ENCODE peak calls at places on chromosome 4, in nine cellular contexts. V, R, J, P, L, S, C, F and O are unnamed samples.

GRCh38 chr4:102610007-102610406 is 108.8 kb downstream of the NFKB1 start:
- DNase-seq in F (no peak), J (peak), C (no peak), P (peak), L (no peak), S (no peak), V (no peak), R (no peak), O (no peak)

GRCh38 chr4:288891-289290 is 16.4 kb downstream of the ZNF732 start:
- DNase-seq in F (no peak), J (no peak), P (peak), R (no peak), S (no peak), C (no peak), V (no peak), L (no peak), O (no peak)

GRCh38 chr4:151788021-151788420 is 27.2 kb upstream of the GATB start:
- DNase-seq in L (no peak), R (no peak), J (no peak), S (no peak), C (no peak), V (no peak), F (no peak), P (no peak), O (no peak)

GRCh38 chr4:182862166-182862875 is 54.9 kb downstream of the DCTD start:
- DNase-seq in F (no peak), C (no peak), L (no peak), V (no peak), P (no peak), S (no peak), J (no peak), R (no peak), O (no peak)

GRCh38 chr4:15755781-15756180 is 22.3 kb upstream of the CD38 start:
- DNase-seq in S (no peak), P (peak), V (no peak), C (no peak), F (no peak), J (no peak), R (no peak), L (no peak), O (no peak)

GRCh38 chr4:1232661-1233621 is 16.0 kb downstream of the CTBP1 start:
- DNase-seq in L (no peak), S (no peak), J (no peak), R (no peak), F (no peak), V (peak), C (peak), P (peak), O (peak)

GRCh38 chr4:113574636-113575103 is 186.9 kb downstream of the CAMK2D start:
- DNase-seq in R (no peak), P (peak), L (no peak), V (no peak), C (no peak), S (no peak), F (no peak), J (no peak), O (no peak)

GRCh38 chr4:166091914-166092510 is 219.0 kb downstream of the TLL1 start:
- DNase-seq in V (no peak), R (peak), C (no peak), L (no peak), F (no peak), J (peak), S (no peak), P (peak), O (no peak)

GRCh38 chr4:174096456-174096855 is 187.0 kb downstream of the FBXO8 start:
- DNase-seq in J (no peak), L (no peak), V (no peak), R (no peak), S (no peak), P (no peak), F (no peak), C (no peak), O (no peak)

GRCh38 chr4:68904786-68905185 is 46.8 kb downstream of the UGT2A3 start:
- DNase-seq in F (no peak), L (no peak), C (no peak), R (peak), J (peak), P (no peak), S (no peak), V (no peak), O (no peak)

GRCh38 chr4:52244103-52244772 is 193.1 kb downstream of the SPATA18 start:
- DNase-seq in P (no peak), F (no peak), S (no peak), J (no peak), C (no peak), V (no peak), L (no peak), R (no peak), O (no peak)

GRCh38 chr4:10605746-10606482 is 78.7 kb downstream of the CLNK start:
- DNase-seq in C (no peak), V (no peak), J (no peak), F (no peak), R (no peak), L (no peak), S (no peak), P (peak), O (no peak)

GRCh38 chr4:13905543-13905942 is 278.0 kb upstream of the BOD1L1 start:
- DNase-seq in F (no peak), P (peak), V (no peak), L (no peak), J (no peak), S (no peak), C (no peak), R (no peak), O (no peak)

GRCh38 chr4:16067515-16067914 is 16.3 kb downstream of the PROM1 start:
- DNase-seq in V (no peak), R (no peak), C (no peak), L (no peak), P (no peak), J (no peak), S (no peak), F (no peak), O (no peak)

GRCh38 chr4:181971973-181972372 is 271.2 kb upstream of the TENM3 start:
- DNase-seq in J (no peak), S (no peak), V (no peak), C (no peak), F (no peak), P (no peak), L (no peak), R (no peak), O (no peak)

GRCh38 chr4:107283587-107284559 is 247.8 kb upstream of the DKK2 start:
- DNase-seq in P (peak), J (no peak), S (no peak), R (no peak), L (no peak), F (no peak), V (no peak), C (no peak), O (no peak)

GRCh38 chr4:129218355-129218754 is 122.4 kb downstream of the C4orf33 start:
- DNase-seq in L (no peak), S (no peak), F (no peak), V (no peak), R (no peak), J (no peak), P (peak), C (no peak), O (no peak)

GRCh38 chr4:154503598-154503997 is 12.0 kb upstream of the DCHS2 start:
- DNase-seq in S (no peak), P (peak), F (no peak), L (no peak), V (no peak), J (no peak), C (no peak), R (no peak), O (no peak)

GRCh38 chr4:32562010-32562409 is 1841.8 kb downstream of the PCDH7 start:
- DNase-seq in L (no peak), S (no peak), R (no peak), C (no peak), J (no peak), F (no peak), P (no peak), V (no peak), O (no peak)

GRCh38 chr4:13642163-13642562 is 14.6 kb upstream of the BOD1L1 start:
- DNase-seq in V (no peak), P (peak), J (no peak), R (no peak), S (no peak), L (no peak), C (no peak), F (no peak), O (no peak)

GRCh38 chr4:177718514-177718913 is 276.3 kb upstream of the AGA start:
- DNase-seq in S (no peak), C (no peak), L (no peak), V (no peak), P (no peak), J (no peak), F (no peak), R (no peak), O (no peak)

GRCh38 chr4:46388860-46389259 is 1.1 kb downstream of the GABRA2 start:
- DNase-seq in S (no peak), R (no peak), C (no peak), P (peak), V (no peak), L (no peak), F (no peak), J (no peak), O (no peak)

GRCh38 chr4:38860788-38861424 is 4.3 kb upstream of the TLR6 start:
- DNase-seq in J (peak), V (no peak), S (no peak), L (no peak), P (peak), F (peak), C (no peak), R (peak), O (no peak)

GRCh38 chr4:97720869-97721432 is 422.3 kb downstream of the STPG2 start:
- DNase-seq in R (no peak), S (no peak), V (no peak), F (no peak), L (no peak), P (peak), C (no peak), J (no peak), O (no peak)

GRCh38 chr4:59200992-59201391 is 1999.1 kb upstream of the ADGRL3 start:
- DNase-seq in S (no peak), C (no peak), L (no peak), R (no peak), F (no peak), J (no peak), V (no peak), P (peak), O (no peak)

GRCh38 chr4:68062501-68062900 is 67.2 kb downstream of the TMPRSS11F start:
- DNase-seq in P (no peak), S (no peak), C (no peak), L (no peak), J (no peak), F (no peak), R (no peak), V (no peak), O (no peak)

GRCh38 chr4:66872696-66873095 is 672.6 kb downstream of the CENPC start:
- DNase-seq in J (no peak), L (no peak), C (no peak), S (no peak), R (no peak), P (no peak), F (no peak), V (no peak), O (no peak)

GRCh38 chr4:123088521-123088920 is 166.1 kb upstream of the NUDT6 start:
- DNase-seq in F (no peak), V (no peak), L (no peak), J (no peak), S (no peak), P (no peak), R (no peak), C (no peak), O (no peak)

GRCh38 chr4:33924239-33924638 is 2320.1 kb downstream of the ARAP2 start:
- DNase-seq in R (no peak), C (no peak), V (no peak), F (no peak), P (peak), S (no peak), J (no peak), L (no peak), O (no peak)

GRCh38 chr4:56799291-56799823 is 22.1 kb downstream of the SPINK2 start:
- DNase-seq in P (no peak), S (no peak), F (no peak), R (no peak), L (no peak), J (no peak), V (no peak), C (no peak), O (no peak)

GRCh38 chr4:111854494-111855087 is 290.7 kb upstream of the FAM241A start:
- DNase-seq in P (peak), F (no peak), C (no peak), L (no peak), J (peak), R (peak), V (no peak), S (no peak), O (no peak)

GRCh38 chr4:109325698-109326097 is 23.2 kb upstream of the COL25A1 start:
- DNase-seq in P (no peak), C (no peak), L (no peak), V (no peak), S (no peak), J (no peak), R (no peak), F (no peak), O (no peak)

GRCh38 chr4:152033621-152034020 is 272.8 kb upstream of the GATB start:
- DNase-seq in S (no peak), L (no peak), F (no peak), J (no peak), P (no peak), C (no peak), V (no peak), R (no peak), O (no peak)

GRCh38 chr4:44679060-44679459 is 840 bp downstream of the GUF1 start:
- DNase-seq in J (peak), F (no peak), V (no peak), L (no peak), C (no peak), R (no peak), S (no peak), P (no peak), O (no peak)

GRCh38 chr4:44678094-44679023 is at the start of gene GUF1:
- DNase-seq in P (peak), V (peak), R (peak), F (peak), S (peak), J (peak), L (peak), C (peak), O (peak)

GRCh38 chr4:44670466-44671199 is 7.6 kb upstream of the GUF1 start:
- DNase-seq in R (no peak), V (no peak), S (no peak), C (no peak), P (no peak), F (no peak), J (no peak), L (no peak), O (no peak)

GRCh38 chr4:44671636-44672035 is 6.6 kb upstream of the GUF1 start:
- DNase-seq in F (no peak), J (no peak), L (no peak), V (no peak), S (no peak), C (no peak), R (no peak), P (no peak), O (no peak)

GRCh38 chr4:44674471-44674870 is 3.7 kb upstream of the GUF1 start:
- DNase-seq in V (no peak), L (no peak), J (no peak), S (no peak), C (no peak), P (peak), R (no peak), F (no peak), O (no peak)
- TF ChIP-seq CTCF in V (no peak), L (no peak), J (peak), S (no peak), C (no peak), P (peak), R (no peak), F (no peak), O (no peak)

GRCh38 chr4:96150501-96150900 is 310.6 kb downstream of the PDHA2 start:
- DNase-seq in V (no peak), P (peak), C (no peak), L (no peak), S (no peak), J (no peak), R (no peak), F (no peak), O (no peak)

GRCh38 chr4:96152824-96153223 is 312.9 kb downstream of the PDHA2 start:
- DNase-seq in J (no peak), C (no peak), V (no peak), P (no peak), R (no peak), L (no peak), S (no peak), F (no peak), O (no peak)

GRCh38 chr4:96149911-96150310 is 310.0 kb downstream of the PDHA2 start:
- DNase-seq in L (no peak), F (no peak), J (no peak), S (no peak), R (no peak), C (no peak), P (no peak), V (no peak), O (no peak)

GRCh38 chr4:96154676-96155075 is 314.8 kb downstream of the PDHA2 start:
- DNase-seq in S (no peak), L (no peak), F (no peak), P (no peak), R (no peak), V (no peak), J (no peak), C (no peak), O (no peak)
- TF ChIP-seq CTCF in S (no peak), L (no peak), F (no peak), P (no peak), R (no peak), V (no peak), J (no peak), C (no peak), O (no peak)

GRCh38 chr4:77827343-77827742 is 8.2 kb upstream of the CNOT6L start:
- DNase-seq in R (no peak), F (no peak), L (no peak), S (no peak), P (no peak), C (no peak), V (no peak), J (no peak), O (no peak)

GRCh38 chr4:77821775-77822174 is 2.6 kb upstream of the CNOT6L start:
- DNase-seq in C (no peak), S (no peak), L (no peak), R (no peak), F (peak), V (no peak), J (no peak), P (no peak), O (no peak)

GRCh38 chr4:77820836-77821561 is 1.8 kb upstream of the CNOT6L start:
- DNase-seq in S (peak), F (no peak), L (no peak), C (no peak), V (no peak), P (peak), R (no peak), J (peak), O (no peak)

GRCh38 chr4:77826280-77826679 is 7.1 kb upstream of the CNOT6L start:
- DNase-seq in S (no peak), J (no peak), F (no peak), V (no peak), R (no peak), P (no peak), L (no peak), C (no peak), O (no peak)
- TF ChIP-seq CTCF in S (no peak), J (no peak), F (no peak), V (no peak), R (no peak), P (no peak), L (no peak), C (no peak), O (no peak)

DNA sequence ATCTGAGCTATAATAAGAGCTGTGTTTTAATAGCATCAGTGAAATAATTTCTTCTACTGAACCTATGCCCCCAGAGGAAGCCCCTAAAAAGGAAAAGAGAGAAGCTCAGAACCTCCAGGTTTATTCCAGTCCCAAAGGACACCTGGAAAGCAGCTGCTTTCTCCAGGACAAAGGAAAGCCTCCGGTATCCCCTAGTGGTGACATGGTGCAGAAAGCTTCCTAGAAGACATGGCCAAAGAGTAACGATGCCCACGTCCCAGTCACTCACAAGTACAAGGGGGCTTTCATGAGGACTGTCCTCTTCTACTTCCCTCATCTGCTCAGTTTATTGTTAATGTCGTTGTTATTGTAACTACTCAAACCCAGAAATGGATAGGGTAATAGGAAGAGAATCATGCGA is 343.9 kb downstream of the UNC5C start:
- DNase-seq in P (no peak), L (no peak), J (no peak), R (no peak), V (no peak), F (no peak), S (no peak), C (no peak), O (no peak)
- TF ChIP-seq CTCF in P (peak), L (no peak), J (no peak), R (no peak), V (no peak), F (no peak), S (no peak), C (no peak), O (no peak)

DNA sequence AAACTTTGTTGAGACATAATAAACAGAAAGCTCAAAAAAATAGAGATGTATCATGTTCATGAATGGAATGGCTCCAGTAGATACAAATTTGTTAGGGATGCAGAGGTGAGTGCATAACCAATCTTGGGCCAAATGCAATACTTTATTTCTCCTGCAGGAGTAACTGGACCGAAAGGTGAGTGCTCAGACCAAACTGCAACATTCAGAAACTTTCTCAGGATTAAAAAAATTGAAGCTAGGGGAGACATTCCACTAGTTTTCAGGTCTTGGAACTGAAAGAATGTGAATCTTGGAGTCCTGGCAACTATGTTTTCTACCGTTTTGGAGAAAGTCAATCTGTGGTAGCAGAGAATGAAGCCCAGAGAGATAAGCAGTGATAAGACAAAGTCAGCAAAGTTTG is 21.2 kb upstream of the LCORL start:
- DNase-seq in R (no peak), J (no peak), V (no peak), C (no peak), P (no peak), S (no peak), F (no peak), L (no peak), O (no peak)
- TF ChIP-seq CTCF in R (no peak), J (no peak), V (no peak), C (peak), P (peak), S (no peak), F (peak), L (peak), O (peak)

DNA sequence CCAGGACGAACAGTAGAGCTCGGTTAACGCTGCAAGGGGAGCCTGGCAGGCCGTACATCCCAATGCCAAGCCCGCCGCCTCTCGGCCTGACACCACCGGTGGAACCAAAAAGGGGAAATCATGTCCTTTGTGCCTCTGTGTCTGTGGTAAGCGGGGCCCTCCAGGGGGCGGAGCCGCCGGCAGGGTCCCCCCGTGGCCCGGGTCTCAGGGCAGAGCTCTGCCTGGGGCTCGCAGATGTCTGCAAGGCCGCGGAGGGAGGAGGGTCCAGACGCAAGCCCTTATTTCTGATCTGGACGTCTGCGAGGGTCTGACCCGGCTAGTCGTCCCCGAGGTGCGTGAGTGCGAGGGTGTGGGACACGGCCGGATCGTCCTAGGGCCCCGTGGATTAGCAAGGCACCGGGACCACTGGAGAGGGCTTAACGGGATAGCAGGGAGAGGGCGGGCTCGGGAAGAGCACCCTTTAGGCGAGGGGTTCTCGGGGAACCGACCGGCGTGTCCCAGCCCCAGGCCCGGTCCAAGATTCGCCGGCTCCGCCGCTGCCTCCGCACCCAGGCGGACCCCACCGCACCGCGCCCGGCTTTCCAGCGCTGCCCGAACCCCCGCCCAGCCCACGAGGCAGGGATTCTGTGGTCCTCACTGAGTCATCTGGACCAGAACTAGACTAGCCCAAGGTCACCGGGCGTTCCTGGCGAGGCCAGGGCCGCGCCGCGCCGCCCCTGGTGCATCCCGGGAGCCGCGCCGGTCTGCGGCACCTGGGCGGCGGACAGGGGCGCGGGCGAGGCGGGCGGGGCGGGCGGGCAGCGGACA is 858 bp upstream of the FAM193A start:
- DNase-seq in F (peak), L (peak), R (peak), C (peak), J (peak), P (peak), S (peak), V (peak), O (peak)
- TF ChIP-seq CTCF in F (no peak), L (peak), R (peak), C (no peak), J (peak), P (peak), S (no peak), V (no peak), O (no peak)

GRCh38 chr4:31108762-31109161 is 388.6 kb downstream of the PCDH7 start:
- DNase-seq in V (no peak), F (no peak), S (no peak), L (no peak), C (no peak), R (no peak), P (no peak), J (no peak), O (no peak)
- TF ChIP-seq CTCF in V (no peak), F (no peak), S (no peak), L (no peak), C (no peak), R (no peak), P (no peak), J (no peak), O (no peak)